ENCODE peak calls at places on chromosomes 16 and 17, in six cellular contexts. Y is stomach, F is kidney epithelial cell, U is neuronal stem cell, H is ovary, L is HCT116. C is an unnamed sample. For H3K27me3, the result is how much of the 10 kb centered on the place peaks cover.

GRCh38 chr17:44979426-44980273 is 11.5 kb upstream of the C1QL1 start:
- DNase-seq in F (no peak), H (peak), U (no peak), L (no peak), Y (no peak), C (peak)

GRCh38 chr16:2853531-2854073 is 4.4 kb downstream of the PRSS22 start:
- DNase-seq in U (no peak), H (no peak), F (no peak), Y (no peak), L (no peak), C (no peak)

GRCh38 chr17:13114601-13115024 is 96.8 kb upstream of the ELAC2 start:
- DNase-seq in U (peak), L (peak), F (no peak), Y (peak), H (no peak), C (peak)

GRCh38 chr17:80414803-80415625 is at the start of gene ENDOV:
- DNase-seq in Y (peak), U (peak), L (peak), H (peak), F (peak), C (peak)

GRCh38 chr17:31309525-31309924 is 4.3 kb downstream of the EVI2B start:
- DNase-seq in L (no peak), Y (no peak), F (no peak), U (no peak), H (no peak), C (no peak)

GRCh38 chr17:29733151-29733550 is 110.4 kb upstream of the CORO6 start:
- DNase-seq in Y (no peak), H (no peak), L (no peak), U (no peak), F (no peak), C (no peak)

GRCh38 chr17:43151880-43152456 is 19.0 kb upstream of the NBR1 start:
- DNase-seq in U (no peak), F (no peak), L (no peak), H (no peak), Y (no peak), C (no peak)

GRCh38 chr17:39867084-39867890 is 715 bp upstream of the ZPBP2 start:
- DNase-seq in H (no peak), F (no peak), Y (no peak), L (no peak), U (no peak), C (no peak)

GRCh38 chr17:29619251-29619650 is 3.5 kb downstream of the CORO6 start:
- DNase-seq in F (no peak), U (no peak), Y (no peak), H (no peak), L (no peak), C (no peak)

GRCh38 chr17:75785770-75786538 is 1.3 kb downstream of the UNK start:
- DNase-seq in U (no peak), L (no peak), F (no peak), Y (no peak), H (no peak), C (no peak)

GRCh38 chr16:27646811-27647210 is 96.9 kb downstream of the KATNIP start:
- DNase-seq in U (no peak), L (no peak), Y (no peak), H (no peak), F (no peak), C (no peak)

GRCh38 chr17:55555772-55556171 is 44.5 kb upstream of the SMIM36 start:
- DNase-seq in F (no peak), L (no peak), U (no peak), H (no peak), Y (no peak), C (no peak)

GRCh38 chr16:10918294-10919002 is 23.8 kb downstream of the DEXI start:
- DNase-seq in F (peak), L (peak), U (peak), H (peak), Y (peak), C (peak)

GRCh38 chr17:3989156-3989886 is 25.1 kb upstream of the ATP2A3 start:
- DNase-seq in U (no peak), Y (no peak), H (no peak), L (no peak), F (no peak), C (no peak)

GRCh38 chr16:30786115-30786935 is 680 bp downstream of the ZNF629 start:
- DNase-seq in F (no peak), H (peak), Y (peak), L (no peak), U (no peak), C (no peak)

GRCh38 chr17:48590603-48591161 is 641 bp upstream of the HOXB3 start:
- DNase-seq in F (no peak), H (no peak), U (no peak), L (no peak), Y (no peak), C (no peak)
- H3K4me3 ChIP-seq in F (peak), H (no peak), U (no peak), L (no peak), Y (peak), C (no peak)

GRCh38 chr16:85948870-85949269 is 49.9 kb downstream of the IRF8 start:
- DNase-seq in H (no peak), L (no peak), Y (no peak), U (no peak), F (no peak), C (no peak)
- H3K27me3 ChIP-seq in H (under half), L (half or more), Y (under half), U (under half), F (under half), C (under half)

GRCh38 chr17:64022631-64023063 is 2.2 kb upstream of the ICAM2 start:
- DNase-seq in H (no peak), F (no peak), L (no peak), U (no peak), Y (no peak), C (no peak)

GRCh38 chr17:64019486-64020067 is 856 bp downstream of the ICAM2 start:
- DNase-seq in Y (no peak), L (no peak), U (no peak), F (no peak), H (no peak), C (no peak)

GRCh38 chr17:64017381-64017980 is 3.0 kb downstream of the ICAM2 start:
- DNase-seq in U (no peak), H (no peak), Y (no peak), F (no peak), L (no peak), C (no peak)

GRCh38 chr17:64016974-64017373 is 3.5 kb downstream of the ICAM2 start:
- DNase-seq in Y (no peak), L (no peak), F (no peak), U (no peak), H (no peak), C (no peak)

GRCh38 chr17:64020068-64020766 is at the start of gene ICAM2:
- DNase-seq in Y (peak), U (no peak), L (no peak), H (no peak), F (no peak), C (peak)
- H3K4me3 ChIP-seq in Y (peak), U (no peak), L (no peak), H (peak), F (peak), C (peak)

GRCh38 chr17:79026345-79027273 is 2.6 kb downstream of the C1QTNF1 start:
- DNase-seq in F (no peak), Y (peak), H (peak), U (no peak), L (peak), C (no peak)

GRCh38 chr17:79027274-79027924 is 3.4 kb downstream of the C1QTNF1 start:
- DNase-seq in F (no peak), Y (no peak), L (no peak), H (no peak), U (no peak), C (no peak)

GRCh38 chr17:79023886-79024771 is at the start of gene C1QTNF1:
- DNase-seq in U (peak), H (peak), L (no peak), F (no peak), Y (peak), C (peak)

GRCh38 chr17:79023180-79023705 is 726 bp upstream of the C1QTNF1 start:
- DNase-seq in F (no peak), H (no peak), Y (no peak), U (no peak), L (no peak), C (no peak)

DNA sequence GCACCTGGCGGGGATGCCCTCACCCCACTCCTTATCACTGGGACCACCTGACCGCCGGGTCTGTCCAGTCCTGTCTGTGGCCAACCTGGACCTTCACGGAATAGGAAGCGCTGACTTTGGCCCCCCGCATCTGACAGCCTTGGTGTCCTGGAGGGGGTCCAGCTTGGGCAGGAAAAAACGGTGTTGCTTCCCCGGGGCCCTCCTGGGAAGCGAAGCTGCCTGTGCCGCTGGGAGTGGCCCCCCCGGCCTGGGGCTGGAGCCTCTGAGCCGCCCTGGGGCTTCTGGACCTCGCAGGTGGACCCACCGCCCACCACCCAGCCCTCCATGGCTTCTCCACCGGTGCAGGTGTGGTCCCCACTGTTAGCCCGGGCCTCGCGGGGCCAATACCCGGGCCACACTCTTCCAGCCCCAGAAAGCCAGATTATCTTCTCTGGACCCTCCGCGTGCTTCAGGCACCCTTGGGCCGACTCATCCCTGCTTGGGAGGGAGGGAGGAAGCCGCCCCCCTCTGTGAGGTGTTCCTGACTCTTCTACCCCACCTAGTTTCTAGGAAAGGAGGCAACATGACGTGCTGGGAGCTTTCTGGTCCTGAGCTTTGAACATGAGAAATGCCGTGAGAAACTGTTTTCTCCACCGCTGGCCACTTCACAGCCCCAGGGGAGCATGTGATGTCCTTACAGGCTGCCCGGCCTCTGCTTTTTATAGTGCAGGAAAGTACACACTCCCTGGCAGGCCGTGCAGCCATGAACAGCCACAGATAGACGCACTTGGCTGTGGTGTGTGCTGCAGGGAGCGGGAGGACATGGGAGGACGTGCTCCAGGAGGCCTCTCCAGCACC is 1.1 kb downstream of the C1QTNF1 start:
- DNase-seq in L (no peak), F (no peak), Y (peak), U (no peak), H (no peak), C (peak)
- H3K27me3 ChIP-seq in L (under half), F (under half), Y (half or more), U (half or more), H (under half), C (half or more)

DNA sequence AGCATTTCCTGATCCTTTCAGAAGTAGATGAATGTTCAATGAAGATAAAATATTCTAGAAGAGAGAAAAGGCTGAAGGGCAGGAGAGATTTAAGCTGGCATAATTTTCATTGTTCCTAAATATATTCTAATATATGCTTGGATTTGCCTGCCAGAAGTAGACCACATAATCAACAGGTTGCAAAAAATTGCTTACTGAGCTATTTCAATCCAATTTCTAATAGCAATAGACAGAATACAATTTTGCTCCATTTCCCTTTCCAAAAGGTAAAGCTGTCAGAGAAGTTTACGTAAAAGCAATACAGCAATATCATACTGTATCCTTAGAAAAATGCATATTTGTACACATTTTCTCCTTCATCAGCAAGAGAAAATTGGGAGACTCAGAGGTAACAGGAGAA is 237.3 kb downstream of the PMP22 start:
- DNase-seq in U (no peak), L (no peak), Y (no peak), H (no peak), F (no peak), C (no peak)
- H3K4me3 ChIP-seq in U (no peak), L (no peak), Y (no peak), H (no peak), F (no peak), C (no peak)